ENCODE peak calls at places on chromosomes 13 and 19, in seven cellular contexts. R is occipital lobe; D is caudate nucleus; P is pons; I is right lobe of liver; G is activated CD4-positive, alpha-beta T cell treated with anti-CD3 and anti-CD28 coated beads, Interleukin-2, amount 50 U/mL, for 1 hour; O is activated CD4-positive, CD25-positive, alpha-beta regulatory T cell treated with anti-CD3 and anti-CD28 coated beads, Interleukin-2, amount 50 U/mL, for 16 hours. Y is an unnamed sample.

GRCh38 chr13:46728777-46729176 is 68.2 kb downstream of the ESD start:
- DNase-seq in R (no peak), D (no peak), P (no peak), I (no peak), G (no peak), O (no peak), Y (peak; percentile 9)

GRCh38 chr13:31234729-31235128 is 35.0 kb downstream of the B3GLCT start:
- DNase-seq in R (no peak), D (no peak), P (no peak), I (no peak), G (no peak), O (no peak), Y (no peak)

GRCh38 chr19:49338691-49339363 is 3.6 kb downstream of the CD37 start:
- DNase-seq in R (peak; percentile 16), D (no peak), P (no peak), I (peak; percentile 90), G (no peak), O (no peak), Y (peak; percentile 53)

GRCh38 chr19:55372316-55373081 is 2.2 kb upstream of the IL11 start:
- DNase-seq in R (no peak), D (no peak), P (no peak), I (peak; percentile 19), G (no peak), O (no peak), Y (peak; percentile 35)

GRCh38 chr13:76965759-76966421 is 17.6 kb downstream of the ACOD1 start:
- DNase-seq in R (no peak), D (no peak), P (no peak), I (peak; percentile 51), G (no peak), O (no peak), Y (peak; percentile 93)

GRCh38 chr19:4067396-4068057 is 828 bp upstream of the ZBTB7A start:
- DNase-seq in R (no peak), D (peak; percentile 62), P (no peak), I (no peak), G (peak; percentile 53), O (no peak), Y (no peak)

GRCh38 chr19:14005381-14006084 is 587 bp downstream of the RFX1 start:
- DNase-seq in R (peak; percentile 73), D (peak; percentile 53), P (peak; percentile 55), I (peak; percentile 97), G (peak; percentile 97), O (peak; percentile 80), Y (peak; percentile 77)

GRCh38 chr13:76886292-76887061 is at the start of gene KCTD12:
- DNase-seq in R (peak; percentile 70), D (peak; percentile 46), P (peak; percentile 70), I (peak; percentile 85), G (peak; percentile 69), O (peak; percentile 40), Y (peak; percentile 72)

GRCh38 chr19:30219682-30220081 is 152.5 kb upstream of the ZNF536 start:
- DNase-seq in R (no peak), D (no peak), P (no peak), I (no peak), G (no peak), O (no peak), Y (no peak)

Y was measured in amniotic epithelial cell.